ENCODE peak calls at places on chromosome 3, in five cellular contexts. G, N, L, O and X are unnamed samples.
A peak's percentile ranks its signal among the peaks of the same experiment; 100 is the strongest.

GRCh38 chr3:13783556-13783955 is 96.3 kb downstream of the WNT7A start:
- DNase-seq in G (no peak), L (no peak), O (no peak), N (no peak), X (no peak)

GRCh38 chr3:60954049-60954448 is 297.2 kb downstream of the FHIT start:
- DNase-seq in L (no peak), N (no peak), G (no peak), O (no peak), X (no peak)

GRCh38 chr3:171873561-171873960 is 30.4 kb downstream of the TMEM212 start:
- DNase-seq in G (no peak), O (no peak), N (peak; percentile 60), L (no peak), X (no peak)

GRCh38 chr3:156628095-156628690 is 46.2 kb upstream of the TIPARP start:
- DNase-seq in N (no peak), G (no peak), O (no peak), L (no peak), X (no peak)

GRCh38 chr3:51390186-51390585 is 899 bp upstream of the RBM15B start:
- DNase-seq in L (peak; percentile 54), N (no peak), G (no peak), O (no peak), X (no peak)

GRCh38 chr3:186268616-186269448 is 93.2 kb downstream of the DGKG start:
- DNase-seq in O (no peak), G (no peak), N (no peak), L (no peak), X (no peak)

GRCh38 chr3:30944124-30944523 is 49.7 kb upstream of the GADL1 start:
- DNase-seq in L (no peak), G (no peak), O (no peak), N (no peak), X (no peak)

GRCh38 chr3:12442654-12443501 is 41.4 kb upstream of the TSEN2 start:
- DNase-seq in L (no peak), O (no peak), N (no peak), G (no peak), X (no peak)

GRCh38 chr3:121663171-121663847 is 2.6 kb upstream of the HCLS1 start:
- DNase-seq in O (no peak), N (no peak), G (no peak), L (no peak), X (no peak)

GRCh38 chr3:46298871-46299607 is 54.9 kb upstream of the CCR2 start:
- DNase-seq in N (no peak), L (no peak), O (no peak), G (no peak), X (no peak)

GRCh38 chr3:108430540-108430939 is 79.9 kb downstream of the MYH15 start:
- DNase-seq in N (no peak), L (no peak), O (no peak), G (no peak), X (no peak)

GRCh38 chr3:81451611-81452010 is 309.8 kb downstream of the GBE1 start:
- DNase-seq in O (no peak), G (no peak), L (no peak), N (no peak), X (no peak)

GRCh38 chr3:15983232-15983631 is 185.5 kb upstream of the ANKRD28 start:
- DNase-seq in N (no peak), L (no peak), O (no peak), G (no peak), X (peak; percentile 44)